ENCODE peak calls at places on chromosome 20, in five cellular contexts. G, L, N, I and C are unnamed samples.

GRCh38 chr20:63106108-63106764 is 99.5 kb upstream of the BHLHE23 start:
- DNase-seq in G (no peak), I (peak), L (no peak), N (no peak), C (no peak)

GRCh38 chr20:57582432-57583288 is 21.8 kb downstream of the PCK1 start:
- DNase-seq in L (no peak), N (peak), G (no peak), I (no peak), C (no peak)

GRCh38 chr20:61311656-61312387 is 59.8 kb downstream of the CDH4 start:
- DNase-seq in G (no peak), N (no peak), I (no peak), L (no peak), C (no peak)

GRCh38 chr20:3510110-3510509 is 39.3 kb downstream of the ATRN start:
- DNase-seq in L (no peak), I (no peak), G (no peak), N (no peak), C (no peak)

GRCh38 chr20:32521780-32522524 is 63.2 kb downstream of the NOL4L start:
- DNase-seq in L (peak), N (peak), I (peak), G (peak), C (peak)

GRCh38 chr20:36575066-36575743 is 1.8 kb downstream of the TGIF2 start:
- DNase-seq in G (peak), I (peak), N (peak), L (no peak), C (no peak)

GRCh38 chr20:62237772-62238568 is at the start of gene OSBPL2:
- DNase-seq in I (peak), N (peak), L (peak), G (peak), C (peak)

GRCh38 chr20:58691773-58692578 is 624 bp upstream of the NPEPL1 start:
- DNase-seq in G (peak), L (no peak), N (no peak), I (no peak), C (no peak)

GRCh38 chr20:45138451-45139300 is 14.4 kb upstream of the WFDC12 start:
- DNase-seq in L (peak), N (peak), G (peak), I (peak), C (no peak)

GRCh38 chr20:37941332-37941731 is 38.4 kb downstream of the VSTM2L start:
- DNase-seq in G (no peak), I (no peak), L (no peak), N (no peak), C (no peak)

GRCh38 chr20:5131502-5131901 is 4.7 kb downstream of the CDS2 start:
- DNase-seq in L (no peak), I (no peak), G (no peak), N (no peak), C (no peak)

GRCh38 chr20:44745560-44746366 is at the start of gene KCNK15:
- DNase-seq in L (no peak), I (no peak), N (no peak), G (peak), C (no peak)

GRCh38 chr20:889110-889509 is 27.0 kb downstream of the ANGPT4 start:
- DNase-seq in N (no peak), G (no peak), L (no peak), I (no peak), C (peak)

GRCh38 chr20:11755071-11755881 is 162.4 kb upstream of the BTBD3 start:
- DNase-seq in L (no peak), N (no peak), G (no peak), I (no peak), C (no peak)

GRCh38 chr20:41299899-41300298 is 17.6 kb downstream of the ZHX3 start:
- DNase-seq in G (no peak), N (no peak), L (no peak), I (no peak), C (no peak)

GRCh38 chr20:61185841-61186601 is 66.0 kb upstream of the CDH4 start:
- DNase-seq in L (no peak), N (no peak), G (no peak), I (peak), C (no peak)

GRCh38 chr20:53800418-53800817 is 206.8 kb upstream of the ZNF217 start:
- DNase-seq in I (no peak), L (no peak), N (no peak), G (no peak), C (no peak)

GRCh38 chr20:32449890-32450401 is 91.8 kb downstream of the ASXL1 start:
- DNase-seq in N (no peak), I (no peak), L (no peak), G (no peak), C (no peak)

GRCh38 chr20:49561256-49561655 is 6.7 kb downstream of the PTGIS start:
- DNase-seq in N (no peak), G (no peak), I (no peak), L (no peak), C (no peak)

GRCh38 chr20:18705490-18705889 is 108.1 kb upstream of the SCP2D1 start:
- DNase-seq in N (no peak), I (peak), G (no peak), L (no peak), C (no peak)

GRCh38 chr20:58722877-58723627 is 30.5 kb downstream of the NPEPL1 start:
- DNase-seq in G (peak), N (no peak), I (no peak), L (no peak), C (no peak)

GRCh38 chr20:37095108-37095608 is 639 bp downstream of the RBL1 start:
- DNase-seq in G (no peak), N (no peak), L (no peak), I (no peak), C (no peak)

GRCh38 chr20:46468508-46468907 is 44.9 kb downstream of the ZNF334 start:
- DNase-seq in N (no peak), I (no peak), G (no peak), L (no peak), C (no peak)

GRCh38 chr20:50271674-50272412 is 81.2 kb downstream of the CEBPB start:
- DNase-seq in G (peak), N (no peak), L (no peak), I (no peak), C (no peak)